ENCODE peak calls at places on chromosomes 7 and 10, in five cellular contexts. One of them, this sample, is unnamed.

GRCh38 chr7:105839271-105839670 is 37.1 kb downstream of the ATXN7L1 start:
- DNase-seq in kidney: no peak
- DNase-seq in endodermal cell: no peak
- DNase-seq in body of pancreas: no peak
- DNase-seq in cardiac muscle cell: no peak
- DNase-seq in this sample: no peak

GRCh38 chr10:17851611-17852010 is 42.5 kb downstream of the MRC1 start:
- DNase-seq in kidney: no peak
- DNase-seq in endodermal cell: no peak
- DNase-seq in body of pancreas: peak
- DNase-seq in cardiac muscle cell: no peak
- DNase-seq in this sample: peak

GRCh38 chr7:135678612-135679575 is 16.6 kb downstream of the STMP1 start:
- DNase-seq in kidney: no peak
- DNase-seq in endodermal cell: no peak
- DNase-seq in body of pancreas: peak
- DNase-seq in cardiac muscle cell: peak
- DNase-seq in this sample: peak

GRCh38 chr10:72810976-72811375 is 82.6 kb upstream of the OIT3 start:
- DNase-seq in kidney: no peak
- DNase-seq in endodermal cell: no peak
- DNase-seq in body of pancreas: no peak
- DNase-seq in cardiac muscle cell: no peak
- DNase-seq in this sample: no peak

GRCh38 chr10:66804911-66805310 is 120.9 kb upstream of the LRRTM3 start:
- DNase-seq in kidney: no peak
- DNase-seq in endodermal cell: no peak
- DNase-seq in body of pancreas: no peak
- DNase-seq in cardiac muscle cell: no peak
- DNase-seq in this sample: no peak

GRCh38 chr10:1150638-1150955 is 94.4 kb downstream of the WDR37 start:
- DNase-seq in kidney: no peak
- DNase-seq in endodermal cell: no peak
- DNase-seq in body of pancreas: no peak
- DNase-seq in cardiac muscle cell: no peak
- DNase-seq in this sample: peak

GRCh38 chr7:90337106-90337505 is 9.4 kb upstream of the GTPBP10 start:
- DNase-seq in kidney: no peak
- DNase-seq in endodermal cell: no peak
- DNase-seq in body of pancreas: no peak
- DNase-seq in cardiac muscle cell: peak
- DNase-seq in this sample: no peak

GRCh38 chr10:88913157-88913556 is 33.1 kb downstream of the STAMBPL1 start:
- DNase-seq in kidney: no peak
- DNase-seq in endodermal cell: no peak
- DNase-seq in body of pancreas: no peak
- DNase-seq in cardiac muscle cell: peak
- DNase-seq in this sample: no peak

GRCh38 chr10:18868919-18869318 is 179.7 kb upstream of the MALRD1 start:
- DNase-seq in kidney: no peak
- DNase-seq in endodermal cell: no peak
- DNase-seq in body of pancreas: no peak
- DNase-seq in cardiac muscle cell: no peak
- DNase-seq in this sample: no peak

GRCh38 chr7:45885264-45885882 is 2.9 kb upstream of the IGFBP1 start:
- DNase-seq in kidney: no peak
- DNase-seq in endodermal cell: no peak
- DNase-seq in body of pancreas: no peak
- DNase-seq in cardiac muscle cell: no peak
- DNase-seq in this sample: no peak

GRCh38 chr7:51023547-51023946 is 240.9 kb upstream of the GRB10 start:
- DNase-seq in kidney: no peak
- DNase-seq in endodermal cell: no peak
- DNase-seq in body of pancreas: no peak
- DNase-seq in cardiac muscle cell: no peak
- DNase-seq in this sample: peak

GRCh38 chr7:18754766-18755165 is 259.2 kb downstream of the HDAC9 start:
- DNase-seq in kidney: no peak
- DNase-seq in endodermal cell: no peak
- DNase-seq in body of pancreas: no peak
- DNase-seq in cardiac muscle cell: peak
- DNase-seq in this sample: no peak

GRCh38 chr7:42264702-42265101 is 27.7 kb upstream of the GLI3 start:
- DNase-seq in kidney: no peak
- DNase-seq in endodermal cell: no peak
- DNase-seq in body of pancreas: no peak
- DNase-seq in cardiac muscle cell: no peak
- DNase-seq in this sample: no peak

GRCh38 chr10:483266-483665 is 206.2 kb downstream of the DIP2C start:
- DNase-seq in kidney: peak
- DNase-seq in endodermal cell: no peak
- DNase-seq in body of pancreas: no peak
- DNase-seq in cardiac muscle cell: no peak
- DNase-seq in this sample: peak

GRCh38 chr7:105354383-105354782 is 34.3 kb downstream of the SRPK2 start:
- DNase-seq in kidney: no peak
- DNase-seq in endodermal cell: no peak
- DNase-seq in body of pancreas: no peak
- DNase-seq in cardiac muscle cell: no peak
- DNase-seq in this sample: no peak

GRCh38 chr10:14608381-14609001 is 166.2 kb downstream of the FAM107B start:
- DNase-seq in kidney: no peak
- DNase-seq in endodermal cell: no peak
- DNase-seq in body of pancreas: no peak
- DNase-seq in cardiac muscle cell: no peak
- DNase-seq in this sample: no peak

GRCh38 chr10:114021135-114021534 is 22.5 kb upstream of the ADRB1 start:
- DNase-seq in kidney: no peak
- DNase-seq in endodermal cell: no peak
- DNase-seq in body of pancreas: no peak
- DNase-seq in cardiac muscle cell: no peak
- DNase-seq in this sample: no peak

GRCh38 chr7:138919256-138919655 is 61.9 kb downstream of the KIAA1549 start:
- DNase-seq in kidney: no peak
- DNase-seq in endodermal cell: no peak
- DNase-seq in body of pancreas: no peak
- DNase-seq in cardiac muscle cell: no peak
- DNase-seq in this sample: no peak

GRCh38 chr10:26336979-26337378 is 101.2 kb upstream of the APBB1IP start:
- DNase-seq in kidney: no peak
- DNase-seq in endodermal cell: no peak
- DNase-seq in body of pancreas: no peak
- DNase-seq in cardiac muscle cell: no peak
- DNase-seq in this sample: no peak

GRCh38 chr10:22554481-22555182 is 159.7 kb downstream of the PIP4K2A start:
- DNase-seq in kidney: peak
- DNase-seq in endodermal cell: no peak
- DNase-seq in body of pancreas: peak
- DNase-seq in cardiac muscle cell: peak
- DNase-seq in this sample: peak

GRCh38 chr10:107576746-107577145 is 412.2 kb upstream of the SORCS1 start:
- DNase-seq in kidney: no peak
- DNase-seq in endodermal cell: no peak
- DNase-seq in body of pancreas: peak
- DNase-seq in cardiac muscle cell: no peak
- DNase-seq in this sample: no peak

GRCh38 chr10:95572451-95572850 is 11.3 kb upstream of the SORBS1 start:
- DNase-seq in kidney: no peak
- DNase-seq in endodermal cell: no peak
- DNase-seq in body of pancreas: no peak
- DNase-seq in cardiac muscle cell: no peak
- DNase-seq in this sample: no peak

GRCh38 chr10:125953778-125954385 is 57.5 kb downstream of the FANK1 start:
- DNase-seq in kidney: no peak
- DNase-seq in endodermal cell: no peak
- DNase-seq in body of pancreas: no peak
- DNase-seq in cardiac muscle cell: no peak
- DNase-seq in this sample: no peak

GRCh38 chr7:83439021-83439420 is 209.9 kb downstream of the SEMA3E start:
- DNase-seq in kidney: no peak
- DNase-seq in endodermal cell: no peak
- DNase-seq in body of pancreas: no peak
- DNase-seq in cardiac muscle cell: no peak
- DNase-seq in this sample: no peak

DNA sequence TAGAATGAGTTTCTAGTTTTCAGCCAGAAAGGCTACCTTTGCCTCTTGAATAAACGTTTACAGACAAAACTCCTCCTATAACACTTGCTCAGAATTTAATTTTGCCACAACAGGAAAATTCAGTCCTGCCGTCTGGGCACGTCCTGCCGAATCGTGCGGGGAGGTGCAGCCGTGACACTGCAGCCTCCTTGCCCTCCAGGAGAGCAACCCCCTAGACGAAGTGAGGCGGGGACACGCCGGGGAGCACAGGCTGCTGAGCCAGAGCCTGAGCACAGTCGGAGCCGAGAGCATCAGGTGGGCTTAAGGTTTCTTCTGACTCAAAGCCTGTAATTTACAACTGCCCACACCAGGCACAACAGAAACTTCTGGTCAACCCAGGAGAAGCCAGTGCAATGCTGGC is 102.3 kb downstream of the DYNC2I1 start:
- DNase-seq in kidney: peak
- DNase-seq in endodermal cell: no peak
- DNase-seq in body of pancreas: no peak
- DNase-seq in cardiac muscle cell: no peak
- DNase-seq in this sample: no peak
- H3K4me3 ChIP-seq in kidney: peak
- H3K4me3 ChIP-seq in endodermal cell: no peak
- H3K4me3 ChIP-seq in body of pancreas: no peak
- H3K4me3 ChIP-seq in cardiac muscle cell: no peak
- H3K4me3 ChIP-seq in this sample: peak

GRCh38 chr10:35306852-35307251 is 29.5 kb upstream of the CCNY start:
- DNase-seq in kidney: peak
- DNase-seq in endodermal cell: no peak
- DNase-seq in body of pancreas: peak
- DNase-seq in cardiac muscle cell: peak
- DNase-seq in this sample: peak
- TF ChIP-seq CTCF in kidney: no peak
- TF ChIP-seq CTCF in endodermal cell: no peak
- TF ChIP-seq CTCF in body of pancreas: no peak
- TF ChIP-seq CTCF in cardiac muscle cell: no peak
- TF ChIP-seq CTCF in this sample: no peak

DNA sequence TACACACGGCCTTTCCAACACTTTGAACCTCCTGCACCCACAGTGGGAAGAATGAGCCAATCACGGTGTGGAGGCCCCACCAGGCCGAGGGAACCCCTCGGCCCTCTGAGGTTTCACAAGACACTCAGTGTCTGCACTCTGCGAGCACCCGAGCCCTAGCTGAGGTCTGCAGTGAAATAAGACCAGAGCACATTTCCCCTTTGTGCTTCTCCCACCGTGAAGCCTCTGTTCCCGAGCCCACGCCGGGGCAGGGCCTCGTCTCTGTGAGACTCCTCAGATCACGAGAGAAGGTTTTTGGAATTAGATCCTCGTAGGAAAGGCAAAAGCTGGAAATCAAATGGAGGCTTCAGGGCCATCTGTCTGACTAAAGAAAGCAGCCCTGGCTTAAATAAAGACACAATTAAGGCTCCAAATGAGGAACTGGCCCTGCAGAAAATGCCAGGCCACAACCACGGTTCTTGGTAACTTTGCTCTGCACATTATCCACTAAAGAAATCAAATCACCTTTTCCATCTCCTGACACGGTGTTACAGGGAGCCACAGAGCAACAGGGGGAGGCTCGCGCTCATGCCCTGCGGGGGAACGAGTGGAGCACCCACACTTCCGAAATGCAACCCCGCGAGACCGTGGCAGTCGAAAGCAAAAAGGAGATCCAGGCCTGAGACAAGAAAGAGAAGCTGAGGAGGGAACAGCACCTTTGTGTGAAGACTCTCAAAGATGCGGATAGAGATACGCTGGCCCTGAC is 43.7 kb downstream of the FAM53B start:
- DNase-seq in kidney: peak
- DNase-seq in endodermal cell: no peak
- DNase-seq in body of pancreas: no peak
- DNase-seq in cardiac muscle cell: no peak
- DNase-seq in this sample: no peak
- H3K27ac ChIP-seq in kidney: peak
- H3K27ac ChIP-seq in endodermal cell: peak
- H3K27ac ChIP-seq in body of pancreas: no peak
- H3K27ac ChIP-seq in cardiac muscle cell: peak
- H3K27ac ChIP-seq in this sample: peak

GRCh38 chr10:110078317-110078716 is 70.5 kb downstream of the ADD3 start:
- DNase-seq in kidney: no peak
- DNase-seq in endodermal cell: no peak
- DNase-seq in body of pancreas: no peak
- DNase-seq in cardiac muscle cell: no peak
- DNase-seq in this sample: no peak

GRCh38 chr10:110075726-110076125 is 67.9 kb downstream of the ADD3 start:
- DNase-seq in kidney: no peak
- DNase-seq in endodermal cell: no peak
- DNase-seq in body of pancreas: no peak
- DNase-seq in cardiac muscle cell: no peak
- DNase-seq in this sample: no peak

GRCh38 chr10:110074986-110075664 is 67.3 kb downstream of the ADD3 start:
- DNase-seq in kidney: no peak
- DNase-seq in endodermal cell: no peak
- DNase-seq in body of pancreas: no peak
- DNase-seq in cardiac muscle cell: peak
- DNase-seq in this sample: no peak

GRCh38 chr10:110076559-110077318 is 69.0 kb downstream of the ADD3 start:
- DNase-seq in kidney: no peak
- DNase-seq in endodermal cell: no peak
- DNase-seq in body of pancreas: peak
- DNase-seq in cardiac muscle cell: peak
- DNase-seq in this sample: no peak

DNA sequence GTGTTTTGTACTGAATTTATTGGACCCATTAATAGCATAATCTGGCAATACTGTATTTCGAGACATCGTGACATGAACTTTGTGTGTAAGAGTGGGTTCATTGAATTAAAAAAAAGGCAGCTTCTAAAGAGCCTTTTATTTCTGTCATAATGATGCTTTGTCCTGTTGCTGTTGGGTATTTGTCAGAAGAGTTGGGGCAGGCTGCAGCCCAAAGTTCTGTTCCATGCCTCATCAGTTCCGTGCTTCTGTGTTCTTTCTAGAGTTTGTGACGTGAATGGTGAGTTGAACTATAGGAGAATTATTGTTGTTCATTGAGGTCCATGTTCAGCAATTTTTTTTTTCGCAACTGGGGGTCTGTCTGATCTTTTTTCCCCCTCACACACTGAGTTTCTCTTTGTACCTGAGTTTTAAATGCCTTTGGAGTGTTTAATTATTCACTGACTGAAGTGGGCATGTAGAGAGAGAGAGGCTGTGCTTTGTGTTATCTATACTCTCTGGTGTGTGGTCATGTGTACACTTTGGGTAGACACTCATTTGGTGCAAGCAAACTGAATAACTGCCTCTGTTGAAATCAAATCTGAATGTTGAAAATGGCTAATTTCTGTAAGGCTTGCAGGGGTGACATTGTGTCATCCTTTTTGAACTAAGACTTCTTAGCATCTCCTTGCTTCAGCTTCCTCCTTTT is 69.8 kb downstream of the ADD3 start:
- DNase-seq in kidney: no peak
- DNase-seq in endodermal cell: no peak
- DNase-seq in body of pancreas: no peak
- DNase-seq in cardiac muscle cell: peak
- DNase-seq in this sample: no peak
- H3K4me3 ChIP-seq in kidney: peak
- H3K4me3 ChIP-seq in endodermal cell: no peak
- H3K4me3 ChIP-seq in body of pancreas: no peak
- H3K4me3 ChIP-seq in cardiac muscle cell: no peak
- H3K4me3 ChIP-seq in this sample: peak

This sample was measured in upper lobe of right lung.